ENCODE peak calls at places on chromosomes 16 and 17, in four cellular contexts. K is WTC11, Z is K562, N is HepG2. L is an unnamed sample.

GRCh38 chr17:56945938-56946337 is 14.9 kb downstream of the COIL start:
- DNase-seq in N (no peak), K (no peak), Z (no peak), L (no peak)

GRCh38 chr17:45313419-45313771 is 3.4 kb downstream of the MAP3K14 start:
- DNase-seq in K (no peak), N (no peak), Z (no peak), L (no peak)

GRCh38 chr16:396199-396598 is 800 bp upstream of the NME4 start:
- DNase-seq in N (no peak), Z (no peak), K (no peak), L (no peak)

GRCh38 chr17:40022961-40023541 is 7.8 kb downstream of the CSF3 start:
- DNase-seq in Z (peak), N (no peak), K (no peak), L (no peak)

GRCh38 chr17:55734128-55734781 is 11.6 kb upstream of the TMEM100 start:
- DNase-seq in K (peak), N (no peak), Z (no peak), L (no peak)

GRCh38 chr17:7887038-7887481 is 1.5 kb upstream of the CHD3 start:
- DNase-seq in K (no peak), Z (no peak), N (no peak), L (no peak)

GRCh38 chr17:28372203-28372944 is 880 bp downstream of the SARM1 start:
- DNase-seq in Z (no peak), N (no peak), K (peak), L (no peak)

GRCh38 chr16:59030923-59031485 is 296.9 kb upstream of the GOT2 start:
- DNase-seq in K (no peak), N (no peak), Z (no peak), L (no peak)

GRCh38 chr16:85253127-85253941 is 141.1 kb upstream of the CIBAR2 start:
- DNase-seq in Z (peak), N (peak), K (peak), L (peak)

GRCh38 chr17:74455025-74455585 is 11.3 kb upstream of the CD300A start:
- DNase-seq in K (no peak), Z (no peak), N (no peak), L (no peak)

GRCh38 chr17:7004398-7005253 is 7.8 kb upstream of the RNASEK start:
- DNase-seq in K (no peak), Z (peak), N (peak), L (peak)

GRCh38 chr17:27577124-27577761 is 53.7 kb upstream of the LGALS9 start:
- DNase-seq in N (no peak), K (peak), Z (peak), L (no peak)

GRCh38 chr16:88057656-88058055 is 106.4 kb downstream of the BANP start:
- DNase-seq in N (no peak), K (no peak), Z (no peak), L (no peak)

GRCh38 chr16:4116328-4117249 is at the start of gene ADCY9:
- DNase-seq in Z (peak), N (peak), K (peak), L (peak)

GRCh38 chr17:83055911-83056582 is 23.4 kb upstream of the METRNL start:
- DNase-seq in N (peak), K (no peak), Z (no peak), L (peak)

GRCh38 chr16:51057969-51058337 is 93.1 kb downstream of the SALL1 start:
- DNase-seq in N (peak), K (no peak), Z (no peak), L (no peak)

GRCh38 chr16:54417384-54417783 is 130.8 kb upstream of the IRX3 start:
- DNase-seq in K (no peak), N (no peak), Z (no peak), L (no peak)

GRCh38 chr17:688100-688989 is 26.3 kb downstream of the VPS53 start:
- DNase-seq in K (peak), N (peak), Z (no peak), L (no peak)

GRCh38 chr16:24208710-24209109 is 47.4 kb upstream of the CACNG3 start:
- DNase-seq in Z (no peak), N (no peak), K (peak), L (no peak)

DNA sequence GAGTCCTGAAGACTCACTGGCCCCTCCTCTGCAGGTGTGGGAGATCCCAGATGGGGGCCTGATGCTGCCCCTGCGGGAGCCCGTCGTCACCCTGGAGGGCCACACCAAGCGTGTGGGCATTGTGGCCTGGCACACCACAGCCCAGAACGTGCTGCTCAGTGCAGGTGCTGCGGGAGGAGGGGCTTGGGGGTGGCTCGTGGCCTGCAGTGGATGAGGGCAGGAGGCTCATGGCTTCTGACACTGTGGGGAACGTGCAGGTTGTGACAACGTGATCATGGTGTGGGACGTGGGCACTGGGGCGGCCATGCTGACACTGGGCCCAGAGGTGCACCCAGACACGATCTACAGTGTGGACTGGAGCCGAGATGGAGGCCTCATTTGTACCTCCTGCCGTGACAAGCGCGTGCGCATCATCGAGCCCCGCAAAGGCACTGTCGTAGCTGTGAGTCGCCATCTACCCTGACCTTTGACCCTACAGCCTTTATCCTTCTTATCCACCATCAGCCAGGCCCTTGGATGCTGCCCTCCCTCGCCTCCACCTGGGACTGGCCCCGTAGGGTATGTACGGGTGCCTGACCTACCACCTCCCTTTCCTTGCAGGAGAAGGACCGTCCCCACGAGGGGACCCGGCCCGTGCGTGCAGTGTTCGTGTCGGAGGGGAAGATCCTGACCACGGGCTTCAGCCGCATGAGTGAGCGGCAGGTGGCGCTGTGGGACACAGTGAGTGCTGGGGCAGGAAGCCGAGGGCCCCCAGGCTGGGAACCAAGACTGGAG is 3.6 kb downstream of the CORO1A start:
- DNase-seq in N (peak), K (peak), Z (peak), L (peak)
- TF ChIP-seq NR3C1 in N (no peak), K (no peak), Z (no peak), L (no peak)

GRCh38 chr16:68227850-68228553 is 7.9 kb downstream of the ESRP2 start:
- DNase-seq in Z (peak), N (no peak), K (no peak), L (no peak)
- TF ChIP-seq NR3C1 in Z (no peak), N (no peak), K (no peak), L (no peak)

GRCh38 chr16:56800355-56800754 is 64.7 kb upstream of the SLC12A3 start:
- DNase-seq in N (peak), K (no peak), Z (no peak), L (no peak)
- TF ChIP-seq NR3C1 in N (no peak), K (no peak), Z (no peak), L (no peak)

GRCh38 chr16:11354407-11354732 is 9.1 kb downstream of the RMI2 start:
- DNase-seq in N (no peak), Z (no peak), K (no peak), L (no peak)

GRCh38 chr16:11353158-11353557 is 7.9 kb downstream of the RMI2 start:
- DNase-seq in N (no peak), K (no peak), Z (no peak), L (no peak)

GRCh38 chr16:11356573-11357331 is 11.5 kb downstream of the RMI2 start:
- DNase-seq in K (peak), N (peak), Z (peak), L (peak)

GRCh38 chr16:11355862-11356261 is 10.6 kb downstream of the RMI2 start:
- DNase-seq in K (no peak), Z (no peak), N (no peak), L (no peak)

DNA sequence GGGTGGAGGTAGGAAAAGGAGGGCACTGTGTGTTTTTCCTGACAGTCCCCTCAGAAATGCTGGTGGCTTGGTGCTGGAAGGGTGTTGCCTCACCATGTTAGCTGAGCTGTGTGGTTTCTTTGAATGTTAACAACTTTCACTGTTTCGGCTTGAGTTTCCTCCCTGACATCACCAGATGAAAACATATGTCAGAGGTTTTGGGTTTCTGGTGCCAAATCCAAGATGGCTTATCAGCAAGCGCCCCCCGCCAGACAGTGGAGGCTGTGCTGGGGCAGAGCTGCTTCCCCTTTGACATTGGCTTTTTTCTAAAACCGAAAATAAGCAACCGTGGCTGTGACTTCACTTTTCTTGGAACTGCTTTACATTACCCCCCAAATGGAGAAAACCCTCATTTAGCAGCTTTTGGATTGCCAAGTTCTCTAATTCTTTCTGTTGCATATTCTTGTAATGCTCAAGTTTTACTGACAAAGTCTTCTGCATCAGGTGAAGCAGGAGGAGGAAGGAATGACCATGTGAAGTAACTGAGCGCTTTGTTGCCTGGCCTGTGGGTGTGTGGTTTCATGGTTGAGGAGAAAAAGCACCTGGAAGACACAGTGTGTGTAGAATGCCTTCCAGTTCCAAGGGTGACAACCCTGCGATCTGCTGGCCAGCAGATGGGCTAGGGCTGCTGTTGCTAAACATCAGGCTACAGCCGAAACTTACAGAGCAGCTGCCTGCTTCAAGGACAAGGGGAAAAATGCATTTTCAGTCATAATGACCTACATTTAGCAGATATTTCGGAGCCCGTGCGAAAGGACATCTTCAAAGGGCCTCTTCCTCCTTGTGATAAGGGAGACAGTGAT is 9.7 kb downstream of the RMI2 start:
- DNase-seq in Z (no peak), N (no peak), K (no peak), L (no peak)
- TF ChIP-seq NR3C1 in Z (no peak), N (no peak), K (no peak), L (no peak)

DNA sequence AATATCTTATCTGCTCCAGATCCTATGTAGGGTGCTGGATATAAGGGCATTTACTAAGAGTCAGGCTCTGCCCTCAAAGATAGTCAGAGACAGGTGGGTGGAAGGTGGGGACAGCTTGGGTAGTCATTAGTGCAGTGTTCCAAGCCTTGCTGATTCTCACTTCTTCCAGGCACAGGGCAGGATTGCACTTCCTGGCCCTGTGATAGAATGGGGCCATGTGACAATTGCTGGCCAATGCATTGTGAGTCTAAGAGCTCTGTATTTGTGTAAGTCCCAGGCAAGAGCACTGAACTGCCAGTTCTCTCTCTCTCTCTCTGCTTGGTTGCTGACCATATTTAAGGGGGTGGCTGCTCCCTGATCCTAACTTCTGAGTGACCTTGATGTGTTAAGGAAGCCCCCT is 112.1 kb downstream of the C16orf78 start:
- DNase-seq in K (no peak), Z (no peak), N (no peak), L (no peak)
- TF ChIP-seq NR3C1 in K (no peak), Z (no peak), N (no peak), L (no peak)

GRCh38 chr17:71527311-71527710 is 593.5 kb upstream of the SOX9 start:
- DNase-seq in N (no peak), K (no peak), Z (no peak), L (no peak)
- TF ChIP-seq NR3C1 in N (no peak), K (no peak), Z (no peak), L (no peak)

GRCh38 chr16:67286441-67287235 is 7.3 kb downstream of the PLEKHG4 start:
- DNase-seq in K (no peak), N (no peak), Z (no peak), L (no peak)
- TF ChIP-seq NR3C1 in K (no peak), N (no peak), Z (no peak), L (no peak)

GRCh38 chr17:72974605-72975232 is 117.8 kb downstream of the SLC39A11 start:
- DNase-seq in K (no peak), Z (no peak), N (peak), L (no peak)

GRCh38 chr17:72978593-72979218 is 113.8 kb downstream of the SLC39A11 start:
- DNase-seq in K (no peak), N (no peak), Z (peak), L (no peak)

GRCh38 chr17:72975509-72975908 is 117.0 kb downstream of the SLC39A11 start:
- DNase-seq in K (no peak), Z (no peak), N (no peak), L (no peak)

GRCh38 chr17:72976971-72977767 is 115.3 kb downstream of the SLC39A11 start:
- DNase-seq in Z (peak), K (no peak), N (no peak), L (peak)

DNA sequence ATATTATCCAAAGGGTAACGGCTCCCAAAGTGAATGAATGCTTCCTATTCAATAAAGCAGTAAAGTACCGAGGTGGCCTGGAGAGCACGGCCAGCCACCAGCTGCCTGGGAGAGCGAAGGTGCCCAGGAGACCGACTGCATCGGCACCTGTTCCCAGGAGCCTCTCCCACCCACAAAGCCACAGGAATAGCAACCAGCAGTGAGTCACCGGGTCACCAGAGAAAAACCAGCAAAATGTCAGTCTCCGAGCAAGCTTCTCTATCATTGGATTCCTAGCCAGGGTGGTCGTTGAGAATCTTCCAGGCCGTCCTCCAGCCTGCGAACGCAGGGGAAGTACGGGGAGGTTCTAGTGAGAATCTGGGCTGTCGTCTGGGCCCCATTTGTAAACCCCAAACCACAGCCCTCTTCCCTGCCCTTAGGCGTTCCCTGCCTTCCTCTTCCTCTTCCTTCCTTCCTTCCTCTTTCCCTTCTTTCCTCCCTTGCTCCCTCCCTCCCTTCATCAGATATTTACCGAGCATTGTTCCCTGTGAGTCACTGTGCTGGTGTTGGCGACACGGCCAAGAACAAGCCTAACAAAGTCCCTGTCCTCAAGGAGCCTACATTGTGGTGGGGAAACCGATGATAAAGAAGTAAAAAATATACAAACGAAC is 114.6 kb downstream of the SLC39A11 start:
- DNase-seq in N (no peak), K (no peak), Z (peak), L (no peak)
- TF ChIP-seq NR3C1 in N (no peak), K (no peak), Z (no peak), L (no peak)

DNA sequence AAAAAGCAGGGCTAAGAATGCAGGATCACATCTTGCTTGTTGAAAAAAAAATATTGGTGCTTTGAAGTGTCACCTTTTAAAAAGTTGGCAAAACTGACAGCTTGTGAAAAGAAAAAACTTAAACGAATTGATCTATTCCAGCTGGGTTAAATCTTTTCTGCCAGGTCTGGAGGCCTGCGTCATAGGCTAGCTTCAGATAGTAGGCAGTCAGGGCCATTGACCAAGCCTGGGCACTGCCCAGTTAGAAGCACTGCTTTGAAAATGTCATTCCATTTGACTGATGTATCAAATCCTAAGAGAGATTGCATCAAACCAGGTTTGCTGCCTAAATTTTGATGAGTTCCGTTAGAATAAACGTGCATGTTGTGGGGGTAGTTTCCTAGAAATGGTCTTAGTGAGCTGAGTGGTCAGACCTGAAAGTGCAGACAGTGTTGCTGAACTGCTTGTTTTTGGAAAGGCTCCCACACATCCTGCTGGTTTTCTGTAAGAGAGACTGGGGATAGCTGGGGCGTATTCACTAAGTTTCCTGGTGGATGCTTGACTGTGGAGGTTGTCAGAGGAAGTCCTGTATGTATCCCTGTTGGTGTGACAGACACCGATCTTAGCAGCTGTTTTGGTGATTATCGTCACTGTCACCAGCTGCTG is 38.8 kb downstream of the NUP88 start:
- DNase-seq in Z (no peak), K (no peak), N (no peak), L (no peak)
- TF ChIP-seq NR3C1 in Z (no peak), K (no peak), N (no peak), L (no peak)